ENCODE peak calls at places on chromosomes 5 and 9, in four cellular contexts. One of them, this sample, is unnamed.

GRCh38 chr5:167688731-167689130 is 602.7 kb upstream of the WWC1 start:
- DNase-seq in progenitor cell of endocrine pancreas: no peak
- DNase-seq in CD4-positive, alpha-beta T cell: no peak
- DNase-seq in bronchial epithelial cell: peak
- DNase-seq in this sample: no peak

GRCh38 chr5:136984772-136985455 is 514.2 kb downstream of the SPOCK1 start:
- DNase-seq in progenitor cell of endocrine pancreas: no peak
- DNase-seq in CD4-positive, alpha-beta T cell: no peak
- DNase-seq in bronchial epithelial cell: no peak
- DNase-seq in this sample: no peak

GRCh38 chr5:8478308-8478707 is 609.4 kb downstream of the MTRR start:
- DNase-seq in progenitor cell of endocrine pancreas: no peak
- DNase-seq in CD4-positive, alpha-beta T cell: no peak
- DNase-seq in bronchial epithelial cell: no peak
- DNase-seq in this sample: no peak

GRCh38 chr9:16458696-16459420 is 411.6 kb downstream of the BNC2 start:
- DNase-seq in progenitor cell of endocrine pancreas: no peak
- DNase-seq in CD4-positive, alpha-beta T cell: no peak
- DNase-seq in bronchial epithelial cell: peak
- DNase-seq in this sample: no peak

GRCh38 chr5:64682608-64683007 is 7.7 kb upstream of the SHISAL2B start:
- DNase-seq in progenitor cell of endocrine pancreas: no peak
- DNase-seq in CD4-positive, alpha-beta T cell: no peak
- DNase-seq in bronchial epithelial cell: no peak
- DNase-seq in this sample: no peak

GRCh38 chr9:36935768-36936497 is 98.1 kb downstream of the PAX5 start:
- DNase-seq in progenitor cell of endocrine pancreas: no peak
- DNase-seq in CD4-positive, alpha-beta T cell: no peak
- DNase-seq in bronchial epithelial cell: no peak
- DNase-seq in this sample: no peak

GRCh38 chr5:172361566-172362238 is 78.1 kb upstream of the UBTD2 start:
- DNase-seq in progenitor cell of endocrine pancreas: no peak
- DNase-seq in CD4-positive, alpha-beta T cell: no peak
- DNase-seq in bronchial epithelial cell: peak
- DNase-seq in this sample: no peak

GRCh38 chr5:30908356-30908755 is 285.1 kb upstream of the CDH6 start:
- DNase-seq in progenitor cell of endocrine pancreas: no peak
- DNase-seq in CD4-positive, alpha-beta T cell: no peak
- DNase-seq in bronchial epithelial cell: no peak
- DNase-seq in this sample: no peak

GRCh38 chr5:148899993-148900392 is 73.6 kb downstream of the ADRB2 start:
- DNase-seq in progenitor cell of endocrine pancreas: no peak
- DNase-seq in CD4-positive, alpha-beta T cell: no peak
- DNase-seq in bronchial epithelial cell: peak
- DNase-seq in this sample: no peak

GRCh38 chr5:316210-317085 is 5.1 kb upstream of the AHRR start:
- DNase-seq in progenitor cell of endocrine pancreas: no peak
- DNase-seq in CD4-positive, alpha-beta T cell: no peak
- DNase-seq in bronchial epithelial cell: no peak
- DNase-seq in this sample: no peak

GRCh38 chr5:157516016-157516415 is 56.0 kb downstream of the NIPAL4 start:
- DNase-seq in progenitor cell of endocrine pancreas: no peak
- DNase-seq in CD4-positive, alpha-beta T cell: no peak
- DNase-seq in bronchial epithelial cell: peak
- DNase-seq in this sample: no peak

GRCh38 chr5:148556835-148557234 is 97.5 kb downstream of the HTR4 start:
- DNase-seq in progenitor cell of endocrine pancreas: no peak
- DNase-seq in CD4-positive, alpha-beta T cell: no peak
- DNase-seq in bronchial epithelial cell: peak
- DNase-seq in this sample: no peak

GRCh38 chr9:133844431-133844830 is 106.3 kb upstream of the SARDH start:
- DNase-seq in progenitor cell of endocrine pancreas: no peak
- DNase-seq in CD4-positive, alpha-beta T cell: no peak
- DNase-seq in bronchial epithelial cell: no peak
- DNase-seq in this sample: no peak

GRCh38 chr9:38008168-38009034 is 60.6 kb downstream of the SHB start:
- DNase-seq in progenitor cell of endocrine pancreas: no peak
- DNase-seq in CD4-positive, alpha-beta T cell: no peak
- DNase-seq in bronchial epithelial cell: peak
- DNase-seq in this sample: no peak

GRCh38 chr5:95915999-95916686 is 45.5 kb downstream of the ELL2 start:
- DNase-seq in progenitor cell of endocrine pancreas: no peak
- DNase-seq in CD4-positive, alpha-beta T cell: no peak
- DNase-seq in bronchial epithelial cell: no peak
- DNase-seq in this sample: no peak

GRCh38 chr9:13580760-13581159 is 301.3 kb upstream of the MPDZ start:
- DNase-seq in progenitor cell of endocrine pancreas: no peak
- DNase-seq in CD4-positive, alpha-beta T cell: no peak
- DNase-seq in bronchial epithelial cell: no peak
- DNase-seq in this sample: no peak
- TF ChIP-seq CTCF in progenitor cell of endocrine pancreas: no peak
- TF ChIP-seq CTCF in CD4-positive, alpha-beta T cell: no peak
- TF ChIP-seq CTCF in bronchial epithelial cell: no peak
- TF ChIP-seq CTCF in this sample: no peak

DNA sequence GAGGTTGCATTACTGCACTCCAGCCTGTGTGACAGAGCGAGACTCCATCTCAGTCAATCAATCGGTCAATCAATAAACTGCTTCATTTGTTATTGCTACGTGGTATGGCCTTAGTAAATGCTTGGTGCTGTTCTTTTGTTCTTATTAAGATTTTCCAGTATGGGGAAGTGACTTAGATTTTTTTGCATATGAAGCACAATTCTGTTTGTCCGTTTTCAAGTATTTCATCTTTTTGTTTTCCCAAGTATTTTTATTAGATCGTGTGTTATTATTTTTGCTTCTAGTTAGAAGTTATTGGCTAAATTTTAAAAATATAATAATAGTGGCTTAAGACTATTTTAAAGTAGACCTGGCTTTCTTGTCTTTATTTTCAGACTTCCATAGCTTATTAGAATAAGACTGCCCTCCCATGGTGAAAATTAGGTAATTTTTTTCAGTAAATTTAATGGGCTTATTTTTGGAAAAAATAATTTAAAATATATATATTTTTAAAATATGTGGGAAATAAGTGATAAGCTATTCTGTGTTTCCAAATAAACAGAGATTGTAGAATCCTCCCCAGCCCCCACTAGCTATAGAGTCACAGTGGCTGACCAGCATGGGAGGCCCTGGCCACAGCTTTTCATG is 14.7 kb upstream of the OMD start:
- DNase-seq in progenitor cell of endocrine pancreas: no peak
- DNase-seq in CD4-positive, alpha-beta T cell: no peak
- DNase-seq in bronchial epithelial cell: peak
- DNase-seq in this sample: no peak
- TF ChIP-seq CTCF in progenitor cell of endocrine pancreas: peak
- TF ChIP-seq CTCF in CD4-positive, alpha-beta T cell: peak
- TF ChIP-seq CTCF in bronchial epithelial cell: no peak
- TF ChIP-seq CTCF in this sample: no peak

GRCh38 chr5:43227655-43228054 is 35.6 kb downstream of the NIM1K start:
- DNase-seq in progenitor cell of endocrine pancreas: no peak
- DNase-seq in CD4-positive, alpha-beta T cell: no peak
- DNase-seq in bronchial epithelial cell: peak
- DNase-seq in this sample: no peak
- TF ChIP-seq CTCF in progenitor cell of endocrine pancreas: peak
- TF ChIP-seq CTCF in CD4-positive, alpha-beta T cell: no peak
- TF ChIP-seq CTCF in bronchial epithelial cell: peak
- TF ChIP-seq CTCF in this sample: peak

GRCh38 chr9:120845255-120845654 is 2.5 kb upstream of the PSMD5 start:
- DNase-seq in progenitor cell of endocrine pancreas: no peak
- DNase-seq in CD4-positive, alpha-beta T cell: no peak
- DNase-seq in bronchial epithelial cell: peak
- DNase-seq in this sample: no peak

GRCh38 chr9:120841930-120842684 is 615 bp downstream of the PSMD5 start:
- DNase-seq in progenitor cell of endocrine pancreas: no peak
- DNase-seq in CD4-positive, alpha-beta T cell: no peak
- DNase-seq in bronchial epithelial cell: peak
- DNase-seq in this sample: no peak

GRCh38 chr9:120839146-120839545 is 3.6 kb downstream of the PSMD5 start:
- DNase-seq in progenitor cell of endocrine pancreas: no peak
- DNase-seq in CD4-positive, alpha-beta T cell: no peak
- DNase-seq in bronchial epithelial cell: no peak
- DNase-seq in this sample: no peak

GRCh38 chr9:120846251-120846869 is 3.6 kb upstream of the PSMD5 start:
- DNase-seq in progenitor cell of endocrine pancreas: no peak
- DNase-seq in CD4-positive, alpha-beta T cell: peak
- DNase-seq in bronchial epithelial cell: no peak
- DNase-seq in this sample: no peak

DNA sequence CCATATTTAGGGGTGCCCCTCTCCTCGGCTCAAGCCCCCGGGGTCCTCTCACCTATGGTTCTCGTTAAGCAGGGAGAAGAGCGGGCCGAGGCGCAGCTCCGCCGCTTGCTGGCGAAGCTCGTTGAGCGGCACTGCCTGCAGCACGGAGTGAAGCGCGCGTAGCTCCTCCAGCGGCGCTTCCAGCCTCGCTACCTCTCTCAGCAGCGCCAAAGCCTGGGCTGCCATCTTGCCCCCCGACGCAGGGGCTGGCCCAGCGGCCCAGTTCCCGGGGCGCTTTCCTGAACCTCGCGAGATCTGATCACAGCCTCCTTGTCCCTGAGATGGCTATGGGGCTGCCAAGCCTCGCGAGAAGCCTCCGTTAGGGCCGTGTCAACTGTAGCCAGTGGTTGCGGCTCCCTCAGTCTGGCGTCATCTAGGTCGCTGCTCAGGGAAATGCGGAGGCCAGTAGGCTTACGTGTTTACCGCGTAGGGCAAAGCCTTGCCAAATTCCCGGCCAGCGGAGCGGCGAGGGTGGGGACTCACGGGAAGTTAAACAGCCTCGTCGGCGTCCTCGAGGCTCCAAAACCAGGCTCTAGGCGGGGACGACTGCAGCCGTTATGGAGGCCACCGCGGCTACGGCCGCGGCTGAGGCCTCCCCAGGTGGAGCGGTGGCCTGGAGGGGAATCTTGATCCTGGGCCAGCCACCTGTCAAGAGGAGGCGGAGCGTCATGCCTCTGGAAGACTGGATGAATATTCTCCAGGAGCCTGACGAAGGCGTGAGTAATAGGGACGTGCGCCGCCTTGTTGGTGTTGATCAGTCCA is at the start of gene PSMD5:
- DNase-seq in progenitor cell of endocrine pancreas: peak
- DNase-seq in CD4-positive, alpha-beta T cell: peak
- DNase-seq in bronchial epithelial cell: peak
- DNase-seq in this sample: peak
- TF ChIP-seq CTCF in progenitor cell of endocrine pancreas: peak
- TF ChIP-seq CTCF in CD4-positive, alpha-beta T cell: no peak
- TF ChIP-seq CTCF in bronchial epithelial cell: no peak
- TF ChIP-seq CTCF in this sample: no peak

DNA sequence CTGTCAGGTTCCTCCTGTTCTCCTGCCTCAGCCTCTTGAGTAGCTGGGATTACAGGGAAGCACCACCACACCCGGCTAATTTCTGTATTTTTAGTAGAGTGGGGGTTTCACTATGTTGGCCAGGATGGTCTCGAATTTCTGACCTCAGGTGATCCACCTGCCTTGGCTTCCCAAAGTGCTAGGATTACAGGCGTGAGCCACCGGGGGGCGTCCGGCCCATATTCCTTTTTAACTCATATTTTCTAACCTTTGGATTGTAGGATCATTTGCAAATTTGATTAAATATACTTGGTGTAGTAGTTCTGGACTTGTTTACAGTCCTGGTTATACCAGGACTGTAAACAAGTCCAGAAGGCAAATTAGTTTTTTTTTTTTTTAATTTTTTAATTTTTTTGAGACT is 4.3 kb downstream of the TCERG1 start:
- DNase-seq in progenitor cell of endocrine pancreas: no peak
- DNase-seq in CD4-positive, alpha-beta T cell: no peak
- DNase-seq in bronchial epithelial cell: no peak
- DNase-seq in this sample: no peak
- TF ChIP-seq CTCF in progenitor cell of endocrine pancreas: peak
- TF ChIP-seq CTCF in CD4-positive, alpha-beta T cell: no peak
- TF ChIP-seq CTCF in bronchial epithelial cell: peak
- TF ChIP-seq CTCF in this sample: peak